ENCODE peak calls at places on chromosome 9, in four cellular contexts. One of them, this sample, is unnamed.

GRCh38 chr9:113590991-113591898 is 127.7 kb downstream of the RGS3 start:
- DNase-seq in GM06990: peak
- DNase-seq in uterus: peak
- DNase-seq in WTC11: peak
- DNase-seq in this sample: peak

GRCh38 chr9:133484671-133485437 is 6.0 kb upstream of the SLC2A6 start:
- DNase-seq in GM06990: no peak
- DNase-seq in uterus: no peak
- DNase-seq in WTC11: no peak
- DNase-seq in this sample: no peak

GRCh38 chr9:99046542-99047071 is 58.3 kb upstream of the TGFBR1 start:
- DNase-seq in WTC11: no peak
- DNase-seq in GM06990: no peak
- DNase-seq in uterus: no peak
- DNase-seq in this sample: no peak

GRCh38 chr9:126001581-126002225 is 254.5 kb downstream of the PBX3 start:
- DNase-seq in WTC11: no peak
- DNase-seq in uterus: no peak
- DNase-seq in GM06990: no peak
- DNase-seq in this sample: no peak

GRCh38 chr9:114276908-114277821 is 45.7 kb upstream of the ORM1 start:
- DNase-seq in GM06990: no peak
- DNase-seq in WTC11: peak
- DNase-seq in uterus: peak
- DNase-seq in this sample: no peak

GRCh38 chr9:134060546-134060945 is 7.3 kb downstream of the BRD3 start:
- DNase-seq in WTC11: no peak
- DNase-seq in uterus: no peak
- DNase-seq in GM06990: no peak
- DNase-seq in this sample: no peak

GRCh38 chr9:91160599-91161464 is 200.9 kb downstream of the AUH start:
- DNase-seq in WTC11: no peak
- DNase-seq in GM06990: no peak
- DNase-seq in uterus: no peak
- DNase-seq in this sample: no peak

GRCh38 chr9:81293651-81294050 is 395.7 kb downstream of the TLE1 start:
- DNase-seq in uterus: no peak
- DNase-seq in GM06990: no peak
- DNase-seq in WTC11: no peak
- DNase-seq in this sample: no peak

GRCh38 chr9:138024131-138024530 is 146.5 kb downstream of the CACNA1B start:
- DNase-seq in GM06990: no peak
- DNase-seq in WTC11: no peak
- DNase-seq in uterus: no peak
- DNase-seq in this sample: no peak

GRCh38 chr9:77475641-77476473 is 172.3 kb downstream of the GNA14 start:
- DNase-seq in WTC11: no peak
- DNase-seq in GM06990: peak
- DNase-seq in uterus: no peak
- DNase-seq in this sample: no peak

GRCh38 chr9:127139071-127139731 is 16.8 kb upstream of the ANGPTL2 start:
- DNase-seq in uterus: peak
- DNase-seq in WTC11: no peak
- DNase-seq in GM06990: no peak
- DNase-seq in this sample: no peak

GRCh38 chr9:2781336-2781735 is 62.6 kb downstream of the PUM3 start:
- DNase-seq in uterus: no peak
- DNase-seq in GM06990: no peak
- DNase-seq in WTC11: no peak
- DNase-seq in this sample: no peak

GRCh38 chr9:14768561-14769234 is 46.2 kb upstream of the CER1 start:
- DNase-seq in uterus: peak
- DNase-seq in WTC11: peak
- DNase-seq in GM06990: no peak
- DNase-seq in this sample: peak

GRCh38 chr9:3571500-3571899 is 45.7 kb upstream of the RFX3 start:
- DNase-seq in GM06990: no peak
- DNase-seq in WTC11: no peak
- DNase-seq in uterus: no peak
- DNase-seq in this sample: no peak

GRCh38 chr9:1960696-1961095 is 54.5 kb upstream of the SMARCA2 start:
- DNase-seq in uterus: no peak
- DNase-seq in WTC11: no peak
- DNase-seq in GM06990: no peak
- DNase-seq in this sample: no peak

GRCh38 chr9:15430920-15431844 is 8.5 kb downstream of the SNAPC3 start:
- DNase-seq in WTC11: no peak
- DNase-seq in GM06990: no peak
- DNase-seq in uterus: no peak
- DNase-seq in this sample: no peak

GRCh38 chr9:128341435-128341849 is 1.1 kb downstream of the SLC27A4 start:
- DNase-seq in WTC11: peak
- DNase-seq in uterus: peak
- DNase-seq in GM06990: peak
- DNase-seq in this sample: peak

GRCh38 chr9:17191095-17191494 is 56.3 kb downstream of the CNTLN start:
- DNase-seq in WTC11: no peak
- DNase-seq in uterus: no peak
- DNase-seq in GM06990: no peak
- DNase-seq in this sample: no peak

GRCh38 chr9:28105001-28105400 is 531.7 kb upstream of the C9orf72 start:
- DNase-seq in uterus: no peak
- DNase-seq in WTC11: no peak
- DNase-seq in GM06990: no peak
- DNase-seq in this sample: no peak

GRCh38 chr9:116358251-116358650 is 204.7 kb downstream of the PAPPA start:
- DNase-seq in GM06990: no peak
- DNase-seq in uterus: no peak
- DNase-seq in WTC11: no peak
- DNase-seq in this sample: no peak

GRCh38 chr9:128372188-128372641 is 1.0 kb downstream of the URM1 start:
- DNase-seq in WTC11: no peak
- DNase-seq in GM06990: no peak
- DNase-seq in uterus: no peak
- DNase-seq in this sample: no peak

GRCh38 chr9:113988951-113989780 is 88.9 kb downstream of the AMBP start:
- DNase-seq in WTC11: no peak
- DNase-seq in uterus: peak
- DNase-seq in GM06990: no peak
- DNase-seq in this sample: no peak

GRCh38 chr9:123607479-123607878 is 251.5 kb downstream of the CRB2 start:
- DNase-seq in WTC11: no peak
- DNase-seq in uterus: no peak
- DNase-seq in GM06990: no peak
- DNase-seq in this sample: no peak

GRCh38 chr9:26786571-26786970 is 106.0 kb downstream of the CAAP1 start:
- DNase-seq in GM06990: no peak
- DNase-seq in uterus: no peak
- DNase-seq in WTC11: no peak
- DNase-seq in this sample: no peak

GRCh38 chr9:133478851-133479711 is at the start of gene SLC2A6:
- DNase-seq in GM06990: peak
- DNase-seq in uterus: peak
- DNase-seq in WTC11: peak
- DNase-seq in this sample: peak

GRCh38 chr9:136859821-136860269 is 6.3 kb downstream of the EDF1 start:
- DNase-seq in WTC11: peak
- DNase-seq in GM06990: peak
- DNase-seq in uterus: no peak
- DNase-seq in this sample: no peak

GRCh38 chr9:94903961-94904421 is 177.5 kb downstream of the AOPEP start:
- DNase-seq in WTC11: no peak
- DNase-seq in uterus: no peak
- DNase-seq in GM06990: no peak
- DNase-seq in this sample: no peak

GRCh38 chr9:70413427-70413797 is 1.0 kb downstream of the KLF9 start:
- DNase-seq in uterus: no peak
- DNase-seq in GM06990: no peak
- DNase-seq in WTC11: peak
- DNase-seq in this sample: no peak

GRCh38 chr9:127854169-127854833 is at the start of gene ENG:
- DNase-seq in uterus: peak
- DNase-seq in GM06990: no peak
- DNase-seq in WTC11: peak
- DNase-seq in this sample: peak

GRCh38 chr9:114900937-114901802 is 29.2 kb downstream of the TNFSF8 start:
- DNase-seq in GM06990: no peak
- DNase-seq in WTC11: no peak
- DNase-seq in uterus: no peak
- DNase-seq in this sample: no peak

GRCh38 chr9:4768681-4769080 is 24.1 kb upstream of the RCL1 start:
- DNase-seq in WTC11: no peak
- DNase-seq in uterus: no peak
- DNase-seq in GM06990: no peak
- DNase-seq in this sample: no peak

GRCh38 chr9:4764033-4764432 is 23.0 kb upstream of the AK3 start:
- DNase-seq in uterus: no peak
- DNase-seq in GM06990: no peak
- DNase-seq in WTC11: no peak
- DNase-seq in this sample: no peak

GRCh38 chr9:4760122-4760521 is 19.1 kb upstream of the AK3 start:
- DNase-seq in WTC11: no peak
- DNase-seq in GM06990: no peak
- DNase-seq in uterus: no peak
- DNase-seq in this sample: no peak

GRCh38 chr9:4762108-4762888 is 21.3 kb upstream of the AK3 start:
- DNase-seq in GM06990: peak
- DNase-seq in uterus: peak
- DNase-seq in WTC11: peak
- DNase-seq in this sample: peak

GRCh38 chr9:4762889-4763521 is 22.0 kb upstream of the AK3 start:
- DNase-seq in GM06990: peak
- DNase-seq in WTC11: peak
- DNase-seq in uterus: peak
- DNase-seq in this sample: peak
- TF ChIP-seq CTCF in GM06990: no peak
- TF ChIP-seq CTCF in WTC11: peak
- TF ChIP-seq CTCF in uterus: no peak
- TF ChIP-seq CTCF in this sample: peak

GRCh38 chr9:83538890-83539238 is 663 bp upstream of the FRMD3 start:
- DNase-seq in uterus: no peak
- DNase-seq in GM06990: no peak
- DNase-seq in WTC11: no peak
- DNase-seq in this sample: no peak
- TF ChIP-seq CTCF in uterus: no peak
- TF ChIP-seq CTCF in GM06990: no peak
- TF ChIP-seq CTCF in WTC11: no peak
- TF ChIP-seq CTCF in this sample: peak

GRCh38 chr9:32142074-32142473 is 242.4 kb upstream of the ACO1 start:
- DNase-seq in WTC11: no peak
- DNase-seq in GM06990: no peak
- DNase-seq in uterus: no peak
- DNase-seq in this sample: no peak

DNA sequence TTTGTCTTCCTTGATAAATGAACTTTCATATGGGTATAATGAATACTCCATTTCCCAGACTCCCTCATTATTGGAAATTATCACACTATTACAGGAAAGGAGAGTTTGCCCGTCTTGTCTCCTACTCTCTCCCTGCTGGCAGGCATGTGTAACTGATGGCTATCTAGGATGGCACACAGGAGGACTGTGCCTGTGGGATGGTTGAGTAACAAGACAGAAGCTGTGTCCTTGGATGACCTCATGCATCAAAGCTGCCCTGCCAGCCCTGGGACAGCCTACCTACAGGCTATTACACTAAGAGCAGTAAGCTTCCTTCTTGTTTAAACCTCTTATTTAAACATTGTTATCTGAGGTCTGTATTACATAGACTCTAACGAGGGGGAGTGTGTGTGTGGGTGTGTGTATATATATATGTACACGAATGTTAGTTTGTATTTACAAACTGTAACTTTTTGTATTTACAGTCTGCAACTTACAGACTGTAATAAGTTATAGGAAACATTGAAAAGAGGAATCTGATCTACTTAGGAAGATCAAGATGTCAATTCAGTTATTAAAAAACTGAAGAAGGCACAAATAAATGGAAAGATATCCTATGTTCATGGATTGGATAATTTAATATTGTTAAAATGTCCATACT is 247.6 kb upstream of the ACO1 start:
- DNase-seq in uterus: no peak
- DNase-seq in GM06990: no peak
- DNase-seq in WTC11: peak
- DNase-seq in this sample: no peak
- TF ChIP-seq CTCF in uterus: no peak
- TF ChIP-seq CTCF in GM06990: no peak
- TF ChIP-seq CTCF in WTC11: no peak
- TF ChIP-seq CTCF in this sample: no peak

GRCh38 chr9:107674937-107675277 is 185.3 kb upstream of the KLF4 start:
- DNase-seq in uterus: no peak
- DNase-seq in GM06990: no peak
- DNase-seq in WTC11: no peak
- DNase-seq in this sample: no peak
- TF ChIP-seq CTCF in uterus: no peak
- TF ChIP-seq CTCF in GM06990: no peak
- TF ChIP-seq CTCF in WTC11: no peak
- TF ChIP-seq CTCF in this sample: no peak

GRCh38 chr9:119761737-119762136 is 392.5 kb upstream of the BRINP1 start:
- DNase-seq in uterus: no peak
- DNase-seq in GM06990: peak
- DNase-seq in WTC11: no peak
- DNase-seq in this sample: no peak

GRCh38 chr9:119763260-119763659 is 394.0 kb upstream of the BRINP1 start:
- DNase-seq in WTC11: no peak
- DNase-seq in GM06990: no peak
- DNase-seq in uterus: no peak
- DNase-seq in this sample: no peak

GRCh38 chr9:119771336-119771735 is 402.1 kb upstream of the BRINP1 start:
- DNase-seq in WTC11: no peak
- DNase-seq in uterus: no peak
- DNase-seq in GM06990: no peak
- DNase-seq in this sample: no peak

GRCh38 chr9:119768266-119768665 is 399.0 kb upstream of the BRINP1 start:
- DNase-seq in WTC11: no peak
- DNase-seq in GM06990: no peak
- DNase-seq in uterus: no peak
- DNase-seq in this sample: no peak

DNA sequence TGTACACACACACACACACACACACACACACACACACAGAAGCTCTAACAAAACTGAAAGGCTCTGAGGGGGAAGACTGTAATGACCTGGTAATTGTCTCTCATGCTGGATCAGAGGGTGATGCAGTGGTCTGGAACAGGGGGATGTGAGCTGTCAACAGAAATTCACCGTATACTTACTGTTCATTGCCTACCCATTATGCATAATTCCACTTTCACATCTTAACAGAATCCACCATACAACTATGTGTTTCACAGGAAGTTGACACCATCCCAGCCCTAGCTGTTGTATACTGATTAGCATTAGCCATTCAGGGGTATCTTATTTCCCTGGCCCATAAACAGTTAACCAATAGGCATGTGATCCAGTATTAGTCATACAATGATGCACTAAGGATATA is 396.4 kb upstream of the BRINP1 start:
- DNase-seq in GM06990: no peak
- DNase-seq in WTC11: no peak
- DNase-seq in uterus: no peak
- DNase-seq in this sample: no peak
- TF ChIP-seq CTCF in GM06990: no peak
- TF ChIP-seq CTCF in WTC11: no peak
- TF ChIP-seq CTCF in uterus: no peak
- TF ChIP-seq CTCF in this sample: no peak

GRCh38 chr9:89996717-89997116 is 391.9 kb downstream of the GADD45G start:
- DNase-seq in GM06990: no peak
- DNase-seq in uterus: no peak
- DNase-seq in WTC11: no peak
- DNase-seq in this sample: peak
- TF ChIP-seq CTCF in GM06990: no peak
- TF ChIP-seq CTCF in uterus: no peak
- TF ChIP-seq CTCF in WTC11: no peak
- TF ChIP-seq CTCF in this sample: no peak